ENCODE peak calls at places on chromosomes 13 and 19, in seven cellular contexts. P is cardiac fibroblast, Q is neural progenitor cell, V is mesendoderm, W is astrocyte of the cerebellum, I is mucosa of descending colon, B is tibial nerve. U is an unnamed sample.
A peak's percentile ranks its signal among the peaks of the same experiment; 100 is the strongest.

GRCh38 chr13:48448285-48448962 is 35.5 kb upstream of the LPAR6 start:
- DNase-seq in W (no peak), B (no peak), I (no peak), Q (no peak), V (no peak), P (no peak), U (no peak)

GRCh38 chr19:18849838-18850400 is 18.2 kb downstream of the UPF1 start:
- DNase-seq in I (no peak), Q (no peak), W (no peak), B (no peak), V (no peak), P (no peak), U (no peak)

GRCh38 chr19:41376241-41376997 is at the start of gene TMEM91:
- DNase-seq in P (peak; percentile 42), B (peak; percentile 45), V (peak; percentile 63), I (peak; percentile 54), W (no peak), Q (peak; percentile 84), U (peak; percentile 38)

GRCh38 chr13:42649761-42650289 is 75.9 kb downstream of the TNFSF11 start:
- DNase-seq in Q (no peak), W (no peak), B (no peak), P (no peak), I (no peak), V (no peak), U (no peak)

GRCh38 chr13:77846173-77846572 is 72.5 kb downstream of the EDNRB start:
- DNase-seq in I (no peak), V (no peak), B (no peak), Q (no peak), W (no peak), P (no peak), U (no peak)

GRCh38 chr19:8311461-8312260 is 3.5 kb upstream of the CD320 start:
- DNase-seq in P (no peak), Q (no peak), B (no peak), I (peak; percentile 73), W (no peak), V (no peak), U (peak; percentile 3)

GRCh38 chr19:29283366-29283765 is 70.4 kb upstream of the UQCRFS1 start:
- DNase-seq in Q (no peak), P (no peak), W (no peak), V (no peak), I (no peak), B (no peak), U (no peak)

GRCh38 chr19:44590245-44591059 is 22.9 kb upstream of the IGSF23 start:
- DNase-seq in V (no peak), W (no peak), Q (no peak), B (no peak), P (no peak), I (no peak), U (no peak)

GRCh38 chr13:58704953-58705352 is 1073.4 kb downstream of the PCDH17 start:
- DNase-seq in Q (no peak), W (no peak), V (no peak), B (no peak), P (no peak), I (no peak), U (no peak)

GRCh38 chr19:13097331-13098258 is 5.1 kb downstream of the LYL1 start:
- DNase-seq in Q (peak; percentile 49), P (no peak), B (no peak), W (no peak), V (no peak), I (peak; percentile 82), U (no peak)

GRCh38 chr19:42252365-42253244 is 2.3 kb downstream of the ERF start:
- DNase-seq in Q (no peak), B (peak; percentile 63), V (peak; percentile 25), I (no peak), P (peak; percentile 66), W (no peak), U (no peak)

DNA sequence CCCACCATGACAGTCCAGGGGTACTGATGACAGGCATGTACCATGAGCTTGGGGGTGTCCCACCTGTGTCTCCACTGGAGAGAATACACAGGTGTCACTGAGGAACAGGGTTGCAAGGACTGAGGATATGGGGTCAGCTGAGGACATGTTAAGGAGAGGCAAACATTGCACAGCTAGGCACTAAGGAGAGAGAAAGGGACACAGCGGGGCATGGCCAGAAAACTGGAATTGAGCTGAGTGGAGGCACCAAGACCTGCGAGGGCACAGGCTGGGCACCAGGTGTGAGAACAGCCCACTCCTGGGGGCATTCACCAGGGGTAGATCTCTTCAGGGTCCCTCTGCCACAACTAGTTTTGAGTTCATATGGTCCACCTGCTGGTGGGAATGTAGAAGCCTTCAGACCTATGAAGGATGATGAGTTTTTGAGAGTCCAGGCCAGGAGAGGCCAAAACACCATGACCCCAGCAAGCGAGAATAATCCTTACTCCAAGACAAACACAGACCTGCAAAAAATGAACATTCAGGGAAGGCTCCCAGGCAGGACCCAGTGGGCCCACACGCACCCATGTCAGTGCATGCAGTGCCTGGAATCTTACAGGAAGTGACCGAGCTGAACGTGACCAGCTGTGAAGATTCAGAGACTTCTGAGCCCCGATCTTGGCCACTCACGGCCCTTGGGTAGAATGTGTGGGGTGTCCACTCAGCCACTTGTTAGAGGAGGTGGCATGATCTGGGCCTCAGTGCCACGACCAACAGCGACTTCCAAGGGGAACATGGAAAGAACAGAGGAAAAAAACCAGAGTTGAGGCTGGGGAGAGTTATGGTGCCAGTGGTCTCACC is 1.4 kb upstream of the ZNF584 start:
- DNase-seq in P (no peak), B (no peak), Q (peak; percentile 45), V (peak; percentile 65), W (no peak), I (no peak), U (no peak)
- H3K4me3 ChIP-seq in P (peak overlapping the region; percentile 96), B (no peak overlapping the region), Q (peak overlapping the region; percentile 78), V (no peak overlapping the region), W (peak overlapping the region; percentile 93), I (no peak overlapping the region), U (peak overlapping the region; percentile 69)

GRCh38 chr13:99959538-99960230 is 11.9 kb downstream of the ZIC5 start:
- DNase-seq in I (no peak), B (no peak), V (peak; percentile 26), P (peak; percentile 5), W (no peak), Q (peak; percentile 68), U (no peak)

GRCh38 chr13:99956473-99957349 is 14.9 kb downstream of the ZIC5 start:
- DNase-seq in V (peak; percentile 59), I (no peak), P (no peak), W (no peak), Q (peak; percentile 77), B (no peak), U (peak; percentile 62)

GRCh38 chr13:99960663-99961440 is 10.7 kb downstream of the ZIC5 start:
- DNase-seq in I (no peak), B (no peak), V (no peak), W (no peak), Q (peak; percentile 39), P (no peak), U (peak; percentile 68)

GRCh38 chr13:99958402-99959126 is 13.0 kb downstream of the ZIC5 start:
- DNase-seq in Q (peak; percentile 89), P (no peak), I (no peak), V (peak; percentile 75), B (no peak), W (no peak), U (no peak)

DNA sequence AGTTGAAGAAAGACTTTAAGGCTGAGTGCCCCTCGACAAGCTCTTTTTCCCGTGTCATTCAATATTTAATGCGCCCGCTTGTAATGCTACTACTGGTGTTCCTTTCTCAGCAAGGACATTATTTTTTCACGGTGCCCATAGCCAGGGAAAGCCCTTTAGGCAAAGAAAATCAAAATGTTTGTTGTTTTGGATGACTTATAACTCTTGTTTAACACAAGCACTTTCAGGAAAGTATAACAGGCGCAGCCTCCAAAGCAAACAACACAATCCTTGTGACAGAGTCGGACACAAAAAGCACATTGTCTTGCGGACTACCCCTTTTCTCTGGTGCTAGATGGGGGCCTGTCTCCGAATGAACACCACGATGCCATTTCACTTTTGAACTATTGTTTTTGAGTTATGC is 12.4 kb downstream of the ZIC5 start:
- DNase-seq in V (no peak), W (no peak), P (no peak), I (no peak), B (no peak), Q (peak; percentile 59), U (no peak)
- H3K4me3 ChIP-seq in V (peak overlapping the region; percentile 27), W (peak overlapping the region; percentile 39), P (no peak overlapping the region), I (no peak overlapping the region), B (no peak overlapping the region), Q (peak overlapping the region; percentile 56), U (no peak overlapping the region)

GRCh38 chr13:80048030-80048429 is 292.9 kb downstream of the SPRY2 start:
- DNase-seq in W (no peak), P (no peak), V (no peak), B (no peak), Q (no peak), I (no peak), U (no peak)

GRCh38 chr13:80050252-80050651 is 290.7 kb downstream of the SPRY2 start:
- DNase-seq in I (no peak), V (no peak), P (peak; percentile 39), B (no peak), W (peak; percentile 49), Q (no peak), U (no peak)

GRCh38 chr13:80052286-80052685 is 288.6 kb downstream of the SPRY2 start:
- DNase-seq in I (no peak), B (no peak), Q (no peak), P (no peak), W (no peak), V (no peak), U (no peak)

GRCh38 chr13:80047406-80047805 is 293.5 kb downstream of the SPRY2 start:
- DNase-seq in Q (no peak), W (peak; percentile 88), P (peak; percentile 42), V (no peak), I (no peak), B (no peak), U (no peak)

DNA sequence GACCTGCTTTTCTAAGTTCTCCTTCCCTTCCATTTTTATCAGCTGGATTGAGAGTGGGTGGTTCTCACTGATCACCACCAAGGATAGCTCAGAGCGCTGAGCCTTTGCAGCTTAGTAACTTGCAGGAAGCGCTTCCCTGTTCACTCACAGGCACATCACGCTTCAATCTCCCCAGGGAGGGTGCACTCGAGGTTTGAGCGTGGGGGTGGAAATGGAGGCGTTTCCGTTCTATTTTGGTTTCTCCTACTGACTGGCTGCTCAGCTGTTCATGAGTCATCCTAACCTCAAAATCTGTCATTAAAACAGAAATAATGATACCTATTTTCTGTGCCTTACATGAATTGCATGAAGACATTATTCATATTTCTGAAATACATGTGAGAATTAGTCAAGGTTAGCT is 292.1 kb downstream of the SPRY2 start:
- DNase-seq in I (peak; percentile 62), V (peak; percentile 65), Q (peak; percentile 47), W (peak; percentile 88), B (peak; percentile 70), P (peak; percentile 99), U (peak; percentile 59)
- H3K4me3 ChIP-seq in I (no peak overlapping the region), V (no peak overlapping the region), Q (no peak overlapping the region), W (no peak overlapping the region), B (no peak overlapping the region), P (no peak overlapping the region), U (no peak overlapping the region)

GRCh38 chr19:35042954-35043604 is 1.6 kb downstream of the HPN start:
- DNase-seq in I (no peak), W (no peak), B (no peak), P (no peak), V (no peak), Q (no peak), U (no peak)
- H3K4me3 ChIP-seq in I (no peak overlapping the region), W (no peak overlapping the region), B (no peak overlapping the region), P (no peak overlapping the region), V (no peak overlapping the region), Q (no peak overlapping the region), U (no peak overlapping the region)

GRCh38 chr19:45646345-45646698 is 7.1 kb upstream of the EML2 start:
- DNase-seq in Q (no peak), B (no peak), P (no peak), I (no peak), W (no peak), V (no peak), U (no peak)
- H3K4me3 ChIP-seq in Q (no peak overlapping the region), B (no peak overlapping the region), P (peak overlapping the region; percentile 48), I (no peak overlapping the region), W (peak overlapping the region; percentile 43), V (no peak overlapping the region), U (no peak overlapping the region)